ENCODE peak calls at places on chromosomes 6 and 20, in seven cellular contexts. A is HCT116, K is GM23338, T is PC-3, V is neural progenitor cell, I is OCI-LY7, P is GM23248. S is an unnamed sample.

GRCh38 chr6:169427856-169428255 is 174.2 kb upstream of the THBS2 start:
- DNase-seq in T (no peak), I (no peak), K (peak), V (peak), A (no peak), P (peak), S (peak)

GRCh38 chr6:136761227-136761922 is 30.9 kb downstream of the MAP3K5 start:
- DNase-seq in T (no peak), I (peak), V (no peak), K (no peak), P (peak), A (no peak), S (no peak)

GRCh38 chr20:50224553-50225255 is 34.1 kb downstream of the CEBPB start:
- DNase-seq in I (no peak), P (peak), A (no peak), K (peak), T (no peak), V (no peak), S (peak)

GRCh38 chr6:34093206-34093605 is 52.7 kb downstream of the GRM4 start:
- DNase-seq in P (no peak), I (no peak), V (no peak), K (no peak), T (no peak), A (no peak), S (no peak)

GRCh38 chr6:131914234-131914633 is 36.9 kb downstream of the CCN2 start:
- DNase-seq in A (no peak), P (peak), V (no peak), I (no peak), K (no peak), T (peak), S (no peak)

GRCh38 chr6:21999012-21999528 is 297.8 kb downstream of the PRL start:
- DNase-seq in A (no peak), I (no peak), V (no peak), T (no peak), K (no peak), P (peak), S (peak)

GRCh38 chr6:44285552-44286284 is 15.5 kb downstream of the TMEM151B start:
- DNase-seq in T (peak), P (peak), K (peak), A (no peak), V (peak), I (no peak), S (no peak)

GRCh38 chr6:15419493-15419892 is 173.6 kb downstream of the JARID2 start:
- DNase-seq in T (no peak), A (no peak), I (no peak), K (no peak), P (no peak), V (no peak), S (no peak)

GRCh38 chr20:33812673-33813462 is 1.7 kb downstream of the CHMP4B start:
- DNase-seq in P (peak), T (peak), I (no peak), A (no peak), V (peak), K (peak), S (peak)

GRCh38 chr6:16181429-16182359 is 52.8 kb downstream of the MYLIP start:
- DNase-seq in P (no peak), A (peak), K (no peak), T (peak), V (no peak), I (no peak), S (no peak)

GRCh38 chr6:142297996-142298753 is 3.6 kb upstream of the ADGRG6 start:
- DNase-seq in A (no peak), T (peak), K (no peak), V (no peak), P (peak), I (no peak), S (no peak)

GRCh38 chr6:166626177-166627038 is 643 bp downstream of the RPS6KA2 start:
- DNase-seq in K (peak), P (peak), A (no peak), V (peak), T (peak), I (no peak), S (peak)

GRCh38 chr20:58646703-58647102 is 4.4 kb upstream of the STX16 start:
- DNase-seq in P (no peak), A (no peak), I (no peak), K (no peak), V (no peak), T (no peak), S (no peak)

GRCh38 chr6:148747145-148747492 is 289 bp downstream of the UST start:
- DNase-seq in I (no peak), P (peak), V (no peak), A (no peak), K (peak), T (peak), S (no peak)

GRCh38 chr6:7996538-7997225 is 67.5 kb downstream of the BLOC1S5 start:
- DNase-seq in A (no peak), P (peak), V (no peak), K (no peak), T (no peak), I (no peak), S (peak)

GRCh38 chr20:11844691-11845090 is 73.0 kb upstream of the BTBD3 start:
- DNase-seq in I (no peak), K (no peak), T (no peak), A (no peak), V (no peak), P (no peak), S (no peak)

GRCh38 chr20:41174782-41175181 is 37.4 kb downstream of the PLCG1 start:
- DNase-seq in T (no peak), K (no peak), A (no peak), P (peak), I (no peak), V (peak), S (no peak)

GRCh38 chr6:111521497-111522275 is 38.7 kb upstream of the REV3L start:
- DNase-seq in P (peak), K (no peak), V (no peak), A (no peak), I (no peak), T (no peak), S (no peak)

DNA sequence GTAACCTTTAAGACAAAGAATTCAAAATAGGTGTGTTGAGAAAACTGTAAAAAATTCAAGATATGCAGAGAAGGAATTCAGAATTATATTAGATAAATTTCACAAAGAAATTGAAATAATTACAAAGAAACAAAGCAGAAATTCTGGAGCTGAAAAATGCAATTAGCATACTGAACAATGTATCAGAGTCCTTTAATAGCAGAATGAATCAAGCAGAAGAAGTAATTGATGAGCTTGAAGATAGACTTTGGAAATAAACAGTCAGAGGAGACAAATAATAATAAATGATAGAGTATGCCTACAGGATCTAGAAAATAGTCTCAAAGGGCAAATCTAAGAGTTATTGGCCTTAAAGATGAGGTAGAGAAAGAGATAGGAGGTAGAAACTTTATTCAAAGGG is 131.7 kb downstream of the COL21A1 start:
- DNase-seq in T (no peak), P (no peak), A (no peak), V (no peak), I (no peak), K (no peak), S (no peak)
- H3K27ac ChIP-seq in T (no peak), P (no peak), A (no peak), V (no peak), I (no peak), K (no peak), S (no peak)

GRCh38 chr6:53673138-53673801 is 7.7 kb upstream of the KLHL31 start:
- DNase-seq in I (no peak), A (peak), V (no peak), T (peak), K (no peak), P (peak), S (peak)
- TF ChIP-seq EZH2phosphoT487 in I (no peak), A (no peak), V (no peak), T (no peak), K (no peak), P (no peak), S (no peak)

GRCh38 chr6:73460044-73460443 is 1.5 kb upstream of the MTO1 start:
- DNase-seq in T (no peak), K (no peak), I (no peak), P (no peak), V (no peak), A (no peak), S (no peak)
- H3K27ac ChIP-seq in T (no peak), K (no peak), I (no peak), P (no peak), V (no peak), A (no peak), S (no peak)

GRCh38 chr20:3312940-3313656 is 74.1 kb upstream of the SLC4A11 start:
- DNase-seq in V (no peak), T (peak), A (no peak), I (no peak), P (peak), K (no peak), S (peak)
- TF ChIP-seq EZH2phosphoT487 in V (no peak), T (no peak), A (no peak), I (no peak), P (no peak), K (no peak), S (no peak)

GRCh38 chr6:28252507-28252975 is 472 bp upstream of the ZKSCAN4 start:
- DNase-seq in K (peak), A (no peak), T (no peak), V (peak), P (no peak), I (peak), S (no peak)
- H3K27ac ChIP-seq in K (no peak), A (peak), T (no peak), V (no peak), P (peak), I (no peak), S (peak)

GRCh38 chr6:25016311-25016710 is 80.6 kb upstream of the RIPOR2 start:
- DNase-seq in V (no peak), I (no peak), T (no peak), P (peak), A (no peak), K (no peak), S (no peak)

GRCh38 chr6:25014375-25014774 is 78.6 kb upstream of the RIPOR2 start:
- DNase-seq in K (no peak), T (no peak), P (peak), I (no peak), A (no peak), V (no peak), S (no peak)

GRCh38 chr6:25014806-25015560 is 79.2 kb upstream of the RIPOR2 start:
- DNase-seq in T (no peak), A (no peak), K (peak), V (no peak), I (peak), P (peak), S (peak)

GRCh38 chr6:25017486-25017885 is 81.7 kb upstream of the RIPOR2 start:
- DNase-seq in T (peak), K (peak), A (no peak), P (no peak), I (peak), V (no peak), S (no peak)

DNA sequence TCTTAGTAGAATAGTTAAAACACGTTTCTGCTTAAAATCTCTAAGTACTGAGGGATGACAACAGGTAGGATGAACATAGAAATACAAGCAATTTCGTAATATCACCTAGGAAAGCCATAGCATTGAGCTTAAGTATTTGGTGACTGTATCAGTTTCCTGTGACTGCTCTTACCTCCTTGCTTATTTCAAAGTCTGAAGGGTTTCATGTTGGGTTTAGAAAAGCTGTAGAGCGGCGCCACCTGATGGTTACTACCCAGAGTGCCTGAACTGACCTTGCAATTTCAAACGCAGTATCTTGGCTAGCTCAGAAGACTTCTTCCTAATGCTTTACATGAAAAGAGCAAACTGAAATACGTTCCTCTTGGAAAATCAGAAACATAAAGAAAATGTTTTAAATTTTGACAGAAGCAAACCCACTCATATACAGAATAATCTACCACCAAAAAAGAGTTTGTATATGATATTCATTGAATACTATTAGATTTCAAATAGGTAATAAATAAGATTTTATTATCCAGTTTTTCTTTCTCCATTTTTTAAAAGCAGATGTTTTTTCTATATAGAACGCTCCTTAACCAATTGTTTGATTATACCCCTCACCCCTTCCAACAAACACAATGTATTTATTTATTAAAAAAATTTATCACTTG is 82.3 kb upstream of the RIPOR2 start:
- DNase-seq in T (peak), K (peak), V (peak), P (peak), I (peak), A (peak), S (peak)
- TF ChIP-seq EZH2phosphoT487 in T (no peak), K (no peak), V (no peak), P (no peak), I (no peak), A (no peak), S (no peak)

GRCh38 chr6:93293399-93294271 is 125.7 kb downstream of the EPHA7 start:
- DNase-seq in K (no peak), V (no peak), T (no peak), I (no peak), P (no peak), A (no peak), S (no peak)
- H3K27ac ChIP-seq in K (no peak), V (no peak), T (no peak), I (no peak), P (no peak), A (no peak), S (no peak)